ENCODE peak calls at places on chromosomes 6 and 20, in seven cellular contexts. One of them, this sample, is unnamed.

GRCh38 chr6:145278163-145278807 is 457.0 kb downstream of the EPM2A start:
- DNase-seq in HepG2: peak
- DNase-seq in cardiac muscle cell: peak
- DNase-seq in T follicular helper cell: no peak
- DNase-seq in astrocyte of the spinal cord: peak
- DNase-seq in brain pericyte: no peak
- DNase-seq in amygdala: no peak
- DNase-seq in this sample: peak

GRCh38 chr20:18694071-18694470 is 106.2 kb downstream of the DTD1 start:
- DNase-seq in HepG2: no peak
- DNase-seq in cardiac muscle cell: no peak
- DNase-seq in T follicular helper cell: no peak
- DNase-seq in astrocyte of the spinal cord: no peak
- DNase-seq in brain pericyte: no peak
- DNase-seq in amygdala: no peak
- DNase-seq in this sample: no peak

GRCh38 chr6:162198925-162199324 is 528.6 kb downstream of the PRKN start:
- DNase-seq in HepG2: peak
- DNase-seq in cardiac muscle cell: no peak
- DNase-seq in T follicular helper cell: no peak
- DNase-seq in astrocyte of the spinal cord: no peak
- DNase-seq in brain pericyte: no peak
- DNase-seq in amygdala: no peak
- DNase-seq in this sample: no peak

GRCh38 chr6:161374971-161375873 is 101.4 kb upstream of the AGPAT4 start:
- DNase-seq in HepG2: peak
- DNase-seq in cardiac muscle cell: peak
- DNase-seq in T follicular helper cell: no peak
- DNase-seq in astrocyte of the spinal cord: peak
- DNase-seq in brain pericyte: no peak
- DNase-seq in amygdala: peak
- DNase-seq in this sample: no peak

GRCh38 chr6:22952076-22952475 is 382.7 kb downstream of the HDGFL1 start:
- DNase-seq in HepG2: no peak
- DNase-seq in cardiac muscle cell: no peak
- DNase-seq in T follicular helper cell: no peak
- DNase-seq in astrocyte of the spinal cord: no peak
- DNase-seq in brain pericyte: no peak
- DNase-seq in amygdala: no peak
- DNase-seq in this sample: no peak

GRCh38 chr20:53208110-53208908 is 236.2 kb downstream of the TSHZ2 start:
- DNase-seq in HepG2: no peak
- DNase-seq in cardiac muscle cell: no peak
- DNase-seq in T follicular helper cell: no peak
- DNase-seq in astrocyte of the spinal cord: no peak
- DNase-seq in brain pericyte: no peak
- DNase-seq in amygdala: no peak
- DNase-seq in this sample: no peak

GRCh38 chr6:129312865-129313264 is 397.1 kb downstream of the ARHGAP18 start:
- DNase-seq in HepG2: no peak
- DNase-seq in cardiac muscle cell: peak
- DNase-seq in T follicular helper cell: no peak
- DNase-seq in astrocyte of the spinal cord: peak
- DNase-seq in brain pericyte: no peak
- DNase-seq in amygdala: no peak
- DNase-seq in this sample: no peak

GRCh38 chr6:123940551-123940950 is 136.9 kb downstream of the NKAIN2 start:
- DNase-seq in HepG2: no peak
- DNase-seq in cardiac muscle cell: no peak
- DNase-seq in T follicular helper cell: no peak
- DNase-seq in astrocyte of the spinal cord: peak
- DNase-seq in brain pericyte: no peak
- DNase-seq in amygdala: no peak
- DNase-seq in this sample: no peak

GRCh38 chr6:159806021-159806458 is 6.0 kb downstream of the PNLDC1 start:
- DNase-seq in HepG2: peak
- DNase-seq in cardiac muscle cell: peak
- DNase-seq in T follicular helper cell: no peak
- DNase-seq in astrocyte of the spinal cord: no peak
- DNase-seq in brain pericyte: no peak
- DNase-seq in amygdala: no peak
- DNase-seq in this sample: no peak

GRCh38 chr20:36575066-36575743 is 1.8 kb downstream of the TGIF2 start:
- DNase-seq in HepG2: peak
- DNase-seq in cardiac muscle cell: peak
- DNase-seq in T follicular helper cell: no peak
- DNase-seq in astrocyte of the spinal cord: peak
- DNase-seq in brain pericyte: peak
- DNase-seq in amygdala: no peak
- DNase-seq in this sample: no peak

GRCh38 chr6:52271852-52272460 is 12.6 kb downstream of the MCM3 start:
- DNase-seq in HepG2: peak
- DNase-seq in cardiac muscle cell: peak
- DNase-seq in T follicular helper cell: no peak
- DNase-seq in astrocyte of the spinal cord: no peak
- DNase-seq in brain pericyte: no peak
- DNase-seq in amygdala: no peak
- DNase-seq in this sample: no peak

GRCh38 chr20:1867495-1868260 is 27.5 kb upstream of the SIRPA start:
- DNase-seq in HepG2: no peak
- DNase-seq in cardiac muscle cell: peak
- DNase-seq in T follicular helper cell: no peak
- DNase-seq in astrocyte of the spinal cord: no peak
- DNase-seq in brain pericyte: no peak
- DNase-seq in amygdala: no peak
- DNase-seq in this sample: no peak

GRCh38 chr6:93104195-93104817 is 315.1 kb downstream of the EPHA7 start:
- DNase-seq in HepG2: no peak
- DNase-seq in cardiac muscle cell: peak
- DNase-seq in T follicular helper cell: no peak
- DNase-seq in astrocyte of the spinal cord: no peak
- DNase-seq in brain pericyte: no peak
- DNase-seq in amygdala: no peak
- DNase-seq in this sample: no peak